ENCODE peak calls at places on chromosome 18, in five cellular contexts. Q, H, D, W and S are unnamed samples.

GRCh38 chr18:58269931-58270330 is 225.9 kb downstream of the NEDD4L start:
- DNase-seq in D (peak), W (no peak), Q (no peak), H (no peak), S (peak)

GRCh38 chr18:79853303-79853992 is 55.7 kb downstream of the KCNG2 start:
- DNase-seq in D (no peak), Q (no peak), H (no peak), W (peak), S (no peak)

GRCh38 chr18:45365835-45366234 is 249.4 kb upstream of the SLC14A2 start:
- DNase-seq in W (no peak), Q (no peak), D (no peak), H (no peak), S (no peak)

GRCh38 chr18:79511671-79512301 is 116.1 kb downstream of the NFATC1 start:
- DNase-seq in Q (no peak), W (peak), H (no peak), D (peak), S (no peak)

GRCh38 chr18:40365526-40365925 is 1589.5 kb upstream of the PIK3C3 start:
- DNase-seq in H (no peak), W (no peak), D (no peak), Q (no peak), S (no peak)

GRCh38 chr18:59950215-59950944 is 50.6 kb downstream of the PMAIP1 start:
- DNase-seq in W (no peak), H (no peak), D (no peak), Q (no peak), S (no peak)

GRCh38 chr18:57211776-57212175 is 64.9 kb downstream of the BOD1L2 start:
- DNase-seq in Q (no peak), D (no peak), W (no peak), H (no peak), S (no peak)

GRCh38 chr18:57839942-57840381 is 36.8 kb upstream of the ATP8B1 start:
- DNase-seq in W (no peak), D (no peak), H (no peak), Q (no peak), S (no peak)

GRCh38 chr18:58370662-58371061 is 258.2 kb downstream of the ALPK2 start:
- DNase-seq in H (no peak), D (no peak), W (no peak), Q (no peak), S (no peak)

GRCh38 chr18:28657836-28658410 is 481.0 kb upstream of the CDH2 start:
- DNase-seq in D (no peak), Q (no peak), H (no peak), W (no peak), S (no peak)

GRCh38 chr18:76487076-76487475 is 8.0 kb downstream of the ZNF516 start:
- DNase-seq in H (no peak), W (no peak), Q (no peak), D (no peak), S (no peak)

GRCh38 chr18:9721893-9722515 is 13.9 kb downstream of the RAB31 start:
- DNase-seq in Q (no peak), D (no peak), H (no peak), W (no peak), S (no peak)

GRCh38 chr18:49645196-49645595 is 83.3 kb downstream of the LIPG start:
- DNase-seq in H (no peak), W (peak), D (no peak), Q (no peak), S (no peak)

GRCh38 chr18:49647496-49648168 is 85.8 kb downstream of the LIPG start:
- DNase-seq in H (no peak), D (no peak), W (peak), Q (no peak), S (no peak)

GRCh38 chr18:49648326-49648725 is 86.5 kb downstream of the LIPG start:
- DNase-seq in D (no peak), Q (no peak), H (no peak), W (peak), S (no peak)

GRCh38 chr18:49646864-49647263 is 85.0 kb downstream of the LIPG start:
- DNase-seq in D (no peak), W (peak), Q (no peak), H (no peak), S (no peak)

DNA sequence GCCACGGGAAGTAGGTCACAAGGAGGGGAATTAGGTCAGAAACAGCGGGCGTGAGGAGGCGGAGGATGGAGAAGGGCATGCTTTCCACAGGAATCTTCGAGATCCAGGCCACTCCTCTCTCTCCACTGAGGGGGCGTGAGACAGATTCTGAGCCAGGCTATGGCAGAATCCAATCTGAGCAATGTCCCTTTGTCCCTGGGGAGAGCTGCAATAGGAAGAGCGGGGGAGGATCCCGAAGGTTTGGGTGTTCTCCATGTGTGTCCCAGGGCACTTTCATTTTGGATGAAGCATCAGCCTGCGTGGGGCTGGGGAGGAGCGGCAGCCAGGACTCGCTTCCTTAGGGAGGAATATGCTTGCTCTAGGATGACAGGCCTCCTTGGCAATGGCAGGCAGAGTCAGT is 84.0 kb downstream of the LIPG start:
- DNase-seq in H (no peak), D (peak), W (peak), Q (no peak), S (no peak)
- TF ChIP-seq POLR2AphosphoS5 in H (no peak), D (peak), W (peak), Q (no peak), S (peak)

GRCh38 chr18:69400253-69400975 is at the start of gene DOK6:
- DNase-seq in H (no peak), Q (no peak), W (peak), D (no peak), S (no peak)
- H3K4me3 ChIP-seq in H (no peak), Q (no peak), W (peak), D (peak), S (peak)

GRCh38 chr18:50190236-50190635 is 4.7 kb downstream of the MYO5B start:
- DNase-seq in H (no peak), Q (no peak), W (no peak), D (no peak), S (no peak)

GRCh38 chr18:50189160-50189559 is 5.8 kb downstream of the MYO5B start:
- DNase-seq in H (no peak), D (no peak), W (no peak), Q (no peak), S (no peak)

GRCh38 chr18:50188652-50189051 is 6.3 kb downstream of the MYO5B start:
- DNase-seq in D (no peak), H (no peak), Q (no peak), W (no peak), S (no peak)

GRCh38 chr18:50186385-50186784 is 8.6 kb downstream of the MYO5B start:
- DNase-seq in H (no peak), D (no peak), Q (no peak), W (no peak), S (no peak)

DNA sequence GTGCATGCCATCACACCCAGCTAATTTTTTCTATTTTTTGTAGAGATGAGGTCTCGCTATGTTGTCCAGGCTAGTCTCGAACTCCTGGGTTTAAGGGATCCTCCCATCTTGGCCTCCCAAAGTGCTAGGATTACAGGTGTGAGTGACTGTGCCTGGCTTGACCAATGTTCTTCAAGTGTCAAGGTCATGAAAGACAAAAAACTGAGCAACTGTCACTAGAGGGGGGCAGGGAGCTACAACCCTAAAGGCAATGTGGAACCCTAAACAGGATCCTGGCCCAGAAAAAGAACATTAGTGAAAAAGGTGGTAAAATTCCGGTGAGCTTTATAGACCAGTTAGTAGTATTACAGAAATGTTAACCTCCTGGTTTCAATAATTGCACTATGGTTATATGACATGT is 7.3 kb downstream of the MYO5B start:
- DNase-seq in W (no peak), Q (no peak), D (no peak), H (no peak), S (no peak)
- TF ChIP-seq POLR2AphosphoS5 in W (no peak), Q (no peak), D (no peak), H (no peak), S (no peak)

GRCh38 chr18:25298853-25299274 is 53.1 kb downstream of the ZNF521 start:
- DNase-seq in W (no peak), D (no peak), H (no peak), Q (peak), S (no peak)
- H3K4me3 ChIP-seq in W (no peak), D (no peak), H (no peak), Q (no peak), S (no peak)

GRCh38 chr18:43277164-43277600 is at the start of gene SYT4:
- DNase-seq in W (peak), H (peak), D (peak), Q (no peak), S (peak)
- TF ChIP-seq POLR2AphosphoS5 in W (no peak), H (no peak), D (no peak), Q (no peak), S (peak)

DNA sequence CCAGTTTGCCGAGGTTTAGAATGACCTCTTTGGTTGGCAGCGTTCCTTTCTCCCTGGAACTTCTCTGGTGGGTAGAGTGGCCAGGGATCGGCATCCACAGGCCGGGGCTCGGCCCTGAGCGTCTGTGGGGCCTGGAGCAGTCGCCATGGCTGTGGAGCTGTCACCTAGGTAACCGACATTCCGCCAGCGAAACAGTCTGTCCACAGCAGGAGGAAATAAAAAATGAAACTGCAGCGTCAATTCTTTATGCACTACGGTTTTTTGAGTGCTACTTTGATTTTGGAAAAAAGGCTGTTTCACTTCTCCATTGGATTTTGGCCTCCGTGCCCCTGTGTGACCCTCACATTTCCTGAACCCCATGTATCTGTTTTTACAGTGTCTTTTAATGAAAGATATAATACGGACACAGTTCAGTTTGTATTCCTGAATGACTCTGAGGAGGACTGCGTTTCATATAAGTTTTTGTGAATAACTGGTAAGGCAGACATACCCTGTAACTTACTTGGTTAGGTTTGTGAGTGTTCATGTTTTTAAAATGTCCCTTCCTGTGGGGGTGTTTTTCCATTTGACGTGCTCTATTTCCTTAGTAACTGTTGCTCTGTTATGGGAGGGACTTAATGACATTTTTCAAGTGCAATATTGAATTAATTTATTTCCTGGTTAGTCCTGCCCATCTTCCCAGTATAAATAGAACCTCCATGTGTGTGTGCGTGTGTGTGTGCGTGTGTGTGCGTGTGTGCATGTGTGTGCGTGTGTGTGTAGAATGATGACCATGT is 163.5 kb downstream of the LDLRAD4 start:
- DNase-seq in D (peak), W (no peak), H (no peak), Q (no peak), S (peak)
- H3K4me3 ChIP-seq in D (peak), W (peak), H (no peak), Q (no peak), S (peak)

GRCh38 chr18:21004721-21005120 is 106.9 kb downstream of the ROCK1 start:
- DNase-seq in W (no peak), D (no peak), Q (no peak), H (no peak), S (no peak)
- TF ChIP-seq POLR2AphosphoS5 in W (no peak), D (peak), Q (no peak), H (no peak), S (peak)

GRCh38 chr18:31684279-31685096 is at the start of gene B4GALT6:
- DNase-seq in H (peak), D (no peak), W (peak), Q (no peak), S (peak)

GRCh38 chr18:31680836-31681568 is 3.4 kb downstream of the B4GALT6 start:
- DNase-seq in H (no peak), D (no peak), W (no peak), Q (no peak), S (no peak)

GRCh38 chr18:31683968-31684278 is 458 bp downstream of the B4GALT6 start:
- DNase-seq in D (no peak), W (no peak), Q (no peak), H (no peak), S (no peak)

GRCh38 chr18:31685097-31686082 is 1.0 kb upstream of the B4GALT6 start:
- DNase-seq in D (peak), W (peak), H (peak), Q (no peak), S (peak)

GRCh38 chr18:31683106-31683505 is 1.3 kb downstream of the B4GALT6 start:
- DNase-seq in H (no peak), D (no peak), Q (no peak), W (no peak), S (no peak)
- H3K4me3 ChIP-seq in H (no peak), D (no peak), Q (peak), W (no peak), S (no peak)

GRCh38 chr18:47077111-47077510 is 41.7 kb upstream of the ELOA2 start:
- DNase-seq in Q (no peak), D (no peak), W (no peak), H (no peak), S (no peak)
- TF ChIP-seq POLR2AphosphoS5 in Q (no peak), D (no peak), W (no peak), H (no peak), S (no peak)